ENCODE peak calls at places on chromosomes 7 and 10, in six cellular contexts. E is RCC 7860, T is cardiac muscle cell, Y is neuronal stem cell, O is smooth muscle cell of the brain vasculature, M is SW480. Z is an unnamed sample.

GRCh38 chr10:34538291-34538829 is 276.7 kb downstream of the PARD3 start:
- DNase-seq in E (no peak), T (peak; percentile 19), Y (no peak), O (no peak), M (no peak), Z (no peak)

GRCh38 chr7:105672820-105673219 is 91.5 kb upstream of the EFCAB10 start:
- DNase-seq in E (no peak), T (no peak), Y (no peak), O (no peak), M (no peak), Z (no peak)

GRCh38 chr10:122678266-122678665 is 21.4 kb downstream of the C10orf120 start:
- DNase-seq in E (no peak), T (no peak), Y (no peak), O (no peak), M (no peak), Z (no peak)

GRCh38 chr7:139916717-139917395 is 87.8 kb downstream of the TBXAS1 start:
- DNase-seq in E (peak; percentile 19), T (no peak), Y (no peak), O (no peak), M (no peak), Z (no peak)

GRCh38 chr10:47092822-47093221 is 181.6 kb downstream of the PTPN20 start:
- DNase-seq in E (no peak), T (no peak), Y (no peak), O (no peak), M (no peak), Z (no peak)

GRCh38 chr7:130352335-130353074 is 7.9 kb downstream of the CPA5 start:
- DNase-seq in E (no peak), T (no peak), Y (no peak), O (no peak), M (peak; percentile 41), Z (peak; percentile 10)

GRCh38 chr7:47606176-47606575 is 24.3 kb upstream of the TNS3 start:
- DNase-seq in E (no peak), T (no peak), Y (no peak), O (no peak), M (no peak), Z (no peak)

GRCh38 chr7:6365451-6365850 is 82.3 kb downstream of the DAGLB start:
- DNase-seq in E (no peak), T (no peak), Y (no peak), O (no peak), M (no peak), Z (no peak)

GRCh38 chr7:115346685-115347084 is 424.8 kb downstream of the MDFIC start:
- DNase-seq in E (no peak), T (no peak), Y (no peak), O (no peak), M (no peak), Z (no peak)

GRCh38 chr7:25822823-25823222 is 329.2 kb upstream of the NFE2L3 start:
- DNase-seq in E (no peak), T (no peak), Y (no peak), O (no peak), M (no peak), Z (no peak)

GRCh38 chr10:42924484-42924883 is 141.9 kb downstream of the BMS1 start:
- DNase-seq in E (no peak), T (no peak), Y (peak; percentile 27), O (no peak), M (no peak), Z (no peak)

GRCh38 chr10:71623098-71623985 is 96.2 kb downstream of the C10orf105 start:
- DNase-seq in E (peak; percentile 20), T (peak; percentile 56), Y (no peak), O (no peak), M (peak; percentile 22), Z (peak; percentile 26)

GRCh38 chr10:114544045-114544659 is 113.9 kb downstream of the ABLIM1 start:
- DNase-seq in E (peak; percentile 32), T (no peak), Y (no peak), O (no peak), M (peak; percentile 40), Z (no peak)

GRCh38 chr10:132814469-132814856 is 28.5 kb upstream of the NKX6-2 start:
- DNase-seq in E (no peak), T (no peak), Y (no peak), O (no peak), M (no peak), Z (no peak)

GRCh38 chr7:41940760-41941343 is 238.0 kb upstream of the INHBA start:
- DNase-seq in E (peak; percentile 78), T (peak; percentile 84), Y (peak; percentile 71), O (no peak), M (peak; percentile 86), Z (peak; percentile 69)

GRCh38 chr10:131077031-131077430 is 234.5 kb downstream of the TCERG1L start:
- DNase-seq in E (no peak), T (no peak), Y (no peak), O (no peak), M (no peak), Z (no peak)

GRCh38 chr7:151210087-151210854 is at the start of gene H2BK1:
- DNase-seq in E (no peak), T (no peak), Y (no peak), O (no peak), M (no peak), Z (no peak)